ENCODE peak calls at places on chromosomes 3 and 15, in four cellular contexts. E is A549, P is AG04449, C is tibial artery. M is an unnamed sample.

GRCh38 chr3:19487386-19487785 is 339.1 kb downstream of the KCNH8 start:
- DNase-seq in P (no peak), E (no peak), C (no peak), M (no peak)

GRCh38 chr3:187027531-187027936 is 97.2 kb downstream of the ST6GAL1 start:
- DNase-seq in C (no peak), E (no peak), P (no peak), M (no peak)

GRCh38 chr3:36714343-36714742 is 50.0 kb downstream of the DCLK3 start:
- DNase-seq in E (no peak), P (peak), C (no peak), M (no peak)

GRCh38 chr15:39834256-39834655 is 51.6 kb upstream of the FSIP1 start:
- DNase-seq in C (no peak), E (no peak), P (no peak), M (no peak)

GRCh38 chr3:150223090-150223489 is 185.0 kb upstream of the TSC22D2 start:
- DNase-seq in E (no peak), C (no peak), P (no peak), M (no peak)

GRCh38 chr3:37741644-37742043 is 120.0 kb upstream of the CTDSPL start:
- DNase-seq in E (peak), C (peak), P (no peak), M (no peak)

GRCh38 chr15:78207641-78208340 is 26.6 kb downstream of the ACSBG1 start:
- DNase-seq in E (no peak), C (no peak), P (no peak), M (no peak)

GRCh38 chr3:33636125-33636855 is 81.8 kb downstream of the CLASP2 start:
- DNase-seq in C (no peak), E (peak), P (no peak), M (no peak)

GRCh38 chr3:15476378-15476777 is 45.1 kb downstream of the COLQ start:
- DNase-seq in C (no peak), E (no peak), P (no peak), M (no peak)

GRCh38 chr15:70154440-70155347 is 57.0 kb upstream of the TLE3 start:
- DNase-seq in C (no peak), P (no peak), E (no peak), M (peak)

GRCh38 chr3:52054689-52055511 is 1.5 kb downstream of the DUSP7 start:
- DNase-seq in P (no peak), E (no peak), C (no peak), M (no peak)

GRCh38 chr3:46228259-46229222 is 13.7 kb upstream of the CCR3 start:
- DNase-seq in E (no peak), P (no peak), C (no peak), M (no peak)

GRCh38 chr3:113439576-113439975 is 1.7 kb downstream of the CFAP44 start:
- DNase-seq in C (no peak), P (no peak), E (no peak), M (no peak)

GRCh38 chr3:113436794-113437193 is 4.5 kb downstream of the CFAP44 start:
- DNase-seq in C (no peak), E (no peak), P (peak), M (no peak)

GRCh38 chr3:113438224-113438623 is 3.1 kb downstream of the CFAP44 start:
- DNase-seq in C (no peak), P (no peak), E (no peak), M (no peak)

DNA sequence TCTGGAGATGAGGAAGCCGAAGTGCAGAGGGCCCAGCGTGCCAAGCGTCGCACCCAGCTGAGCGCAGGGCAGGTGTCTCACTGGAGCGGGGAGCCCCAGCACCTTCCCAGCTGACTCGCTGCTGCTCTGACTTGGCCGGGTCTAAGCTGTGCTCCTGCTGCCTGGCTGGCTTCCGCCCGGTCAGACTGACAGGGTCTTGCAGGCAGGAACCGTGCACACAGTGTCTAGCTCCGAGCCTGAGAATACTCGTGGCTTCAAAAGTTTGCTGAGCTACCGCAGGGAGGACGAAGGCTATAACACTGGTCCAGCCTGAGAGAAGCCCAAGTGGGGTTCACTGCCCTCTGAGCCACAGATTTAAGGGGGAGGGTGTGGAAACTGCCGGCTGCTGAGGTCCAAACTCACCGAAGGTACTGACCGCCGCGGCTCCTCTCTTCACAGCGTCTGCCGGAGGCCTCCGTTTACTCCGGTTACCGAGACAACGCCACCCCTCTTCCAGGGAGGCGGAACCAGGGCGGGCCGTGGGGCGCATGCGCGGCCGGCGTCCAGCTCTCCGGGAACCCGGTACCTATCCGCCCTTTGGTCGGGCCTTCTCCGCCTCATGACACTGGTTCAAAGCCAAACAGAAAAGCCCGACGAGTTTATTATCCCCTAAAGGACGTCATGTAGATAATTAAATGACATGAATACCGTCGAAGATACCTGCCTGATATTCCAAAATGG is at the start of gene CFAP44:
- DNase-seq in P (no peak), C (peak), E (no peak), M (peak)
- H3K4me3 ChIP-seq in P (peak), C (peak), E (no peak), M (peak)

DNA sequence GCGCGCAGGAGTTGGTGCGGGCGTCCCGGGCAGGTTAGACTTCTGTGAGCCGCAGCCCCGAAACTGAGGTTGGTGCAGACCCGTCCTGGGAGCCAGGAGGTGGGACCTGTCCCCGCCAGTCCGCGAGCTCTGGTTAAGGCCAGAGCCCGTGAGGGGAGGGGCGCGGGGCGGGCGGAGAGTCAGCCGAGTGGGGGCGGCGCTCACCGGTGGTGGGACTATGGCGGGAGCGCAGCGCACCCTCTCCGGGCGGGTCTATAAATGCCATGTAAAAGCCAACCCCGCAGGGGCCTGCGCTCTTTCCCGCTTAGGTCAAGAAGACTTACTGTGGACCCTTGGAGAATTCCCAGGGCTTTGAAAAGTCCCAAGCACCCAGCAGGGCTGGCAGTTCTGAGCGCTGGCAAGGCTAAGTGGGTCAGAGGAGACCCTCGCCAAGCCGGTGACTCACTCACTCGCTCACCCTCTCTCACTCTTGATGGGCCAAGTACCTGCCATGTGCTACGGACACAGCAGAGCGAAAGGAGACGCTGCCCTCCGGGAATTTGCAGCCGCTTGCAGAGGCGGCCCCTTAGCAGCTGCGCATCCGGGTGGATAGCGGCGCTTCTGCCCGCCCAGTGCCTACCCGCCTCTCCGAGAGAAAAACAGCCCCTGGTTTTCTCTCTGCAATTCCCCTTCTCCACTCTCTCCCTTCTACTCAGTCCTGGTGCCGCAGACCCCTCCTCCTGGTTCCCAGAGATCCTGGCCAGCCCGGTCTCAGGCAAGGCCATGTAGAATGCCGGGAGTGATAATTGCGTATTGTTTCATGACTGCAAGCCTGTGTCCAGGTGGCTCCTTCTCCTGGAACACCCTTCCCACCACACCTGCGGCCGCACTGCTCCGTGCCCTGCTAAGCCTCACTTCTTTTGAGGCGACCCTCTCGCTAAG is at the start of gene ALDH1L1:
- DNase-seq in C (peak), E (no peak), P (no peak), M (peak)
- H3K4me3 ChIP-seq in C (peak), E (peak), P (peak), M (peak)

GRCh38 chr3:126985143-126985985 is 2.4 kb downstream of the PLXNA1 start:
- DNase-seq in C (no peak), E (no peak), P (no peak), M (no peak)
- H3K4me3 ChIP-seq in C (peak), E (no peak), P (peak), M (no peak)

DNA sequence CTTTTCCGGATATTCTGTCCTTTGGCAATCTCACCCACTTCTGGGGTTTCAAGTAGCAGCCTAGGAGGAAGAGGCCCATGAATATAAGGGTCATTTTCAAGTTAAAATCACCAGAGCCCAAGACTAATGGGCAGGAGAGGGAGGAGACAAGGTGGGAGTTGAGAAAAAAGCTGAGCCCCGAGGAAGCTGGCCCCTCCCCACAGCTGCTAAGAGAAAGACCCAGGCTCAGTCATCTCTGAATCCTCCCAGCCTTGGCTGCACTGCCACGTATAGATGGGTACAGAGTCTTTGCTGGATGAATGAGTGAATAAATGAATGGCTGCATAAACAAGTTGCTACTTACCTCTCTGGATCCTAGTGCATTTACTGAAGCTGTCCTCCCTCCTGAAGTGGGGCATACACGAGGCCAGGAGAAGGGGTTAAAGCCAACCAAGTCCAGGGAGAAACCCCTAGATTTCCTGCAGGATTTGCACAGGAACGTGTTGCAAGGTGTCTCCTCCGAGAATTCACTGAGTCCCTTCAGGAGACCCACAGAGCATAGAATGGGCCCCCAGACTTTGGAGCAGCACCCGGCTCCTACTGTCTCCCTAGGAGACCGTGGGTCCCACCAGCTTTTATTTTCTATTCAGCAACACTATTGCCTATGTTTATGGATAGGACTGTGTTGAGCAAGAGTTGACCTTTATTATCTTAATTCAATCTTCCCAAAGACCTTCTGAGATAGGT is 100.8 kb upstream of the LIPC start:
- DNase-seq in P (no peak), C (no peak), E (no peak), M (no peak)
- H3K4me3 ChIP-seq in P (no peak), C (no peak), E (peak), M (no peak)

DNA sequence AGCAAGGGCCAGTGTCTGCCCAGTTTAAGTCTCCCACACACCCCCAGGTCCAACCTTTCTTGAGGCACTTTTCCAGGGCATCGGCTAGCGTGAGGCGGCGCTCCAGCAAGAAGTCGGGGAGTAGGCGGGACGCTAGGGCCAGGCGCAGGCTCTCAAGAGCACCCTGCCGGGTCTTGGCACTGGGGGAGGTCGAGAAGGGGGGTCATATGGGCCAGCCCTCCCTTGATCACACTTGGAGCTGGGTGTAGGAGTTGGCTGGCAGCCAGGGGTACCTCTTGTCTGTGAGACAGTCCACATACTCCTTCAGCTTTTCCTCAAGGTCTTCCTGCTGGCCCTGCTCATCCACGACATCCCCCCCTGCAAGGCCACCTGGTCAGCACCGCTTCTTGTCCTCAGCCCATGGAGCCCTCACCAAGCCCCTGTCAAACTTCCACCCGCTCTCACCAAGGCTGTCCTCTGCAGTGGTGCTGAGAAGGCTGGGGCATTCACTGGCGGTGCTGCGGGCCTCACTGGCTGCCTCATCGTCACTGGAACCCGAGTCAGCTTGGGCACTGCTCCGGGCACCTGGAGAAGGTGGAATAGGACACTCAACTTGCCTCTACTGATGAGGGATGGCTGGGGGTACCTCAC is 2.0 kb downstream of the IFRD2 start:
- DNase-seq in P (no peak), E (no peak), C (no peak), M (peak)
- H3K4me3 ChIP-seq in P (no peak), E (peak), C (no peak), M (no peak)

GRCh38 chr3:171770689-171771620 is 39.3 kb downstream of the PLD1 start:
- DNase-seq in C (peak), E (peak), P (peak), M (no peak)
- H3K4me3 ChIP-seq in C (peak), E (no peak), P (peak), M (peak)

M was measured in ovary.